ENCODE peak calls at places on chromosomes 16 and 17, in six cellular contexts. J, W, R, N, I and D are unnamed samples.

GRCh38 chr17:3812771-3813170 is 11.8 kb upstream of the ITGAE start:
- DNase-seq in J (no peak), W (peak; percentile 89), R (no peak), N (no peak), I (no peak), D (no peak)

GRCh38 chr16:89442990-89443726 is 47.2 kb downstream of the ANKRD11 start:
- DNase-seq in J (peak; percentile 69), W (peak; percentile 94), R (no peak), N (no peak), I (peak; percentile 40), D (peak; percentile 59)

GRCh38 chr16:1581804-1582203 is 30.1 kb downstream of the IFT140 start:
- DNase-seq in J (no peak), W (no peak), R (no peak), N (no peak), I (no peak), D (no peak)

GRCh38 chr17:51000835-51001638 is 119.6 kb downstream of the SPAG9 start:
- DNase-seq in J (peak; percentile 77), W (peak; percentile 6), R (peak; percentile 57), N (peak; percentile 56), I (peak; percentile 31), D (peak; percentile 53)

GRCh38 chr17:2986925-2987324 is 76.5 kb downstream of the OR1D5 start:
- DNase-seq in J (no peak), W (no peak), R (no peak), N (no peak), I (no peak), D (no peak)

GRCh38 chr17:7019839-7020519 is 2.9 kb upstream of the BCL6B start:
- DNase-seq in J (peak; percentile 61), W (peak; percentile 28), R (no peak), N (no peak), I (peak; percentile 72), D (no peak)

GRCh38 chr16:3094289-3095027 is 4.6 kb downstream of the ZSCAN10 start:
- DNase-seq in J (peak; percentile 22), W (peak; percentile 24), R (peak; percentile 61), N (peak; percentile 78), I (no peak), D (peak; percentile 17)

GRCh38 chr16:87762071-87762571 is 3.7 kb downstream of the KLHDC4 start:
- DNase-seq in J (no peak), W (no peak), R (no peak), N (no peak), I (no peak), D (no peak)

GRCh38 chr17:76309461-76309860 is 1.4 kb upstream of the QRICH2 start:
- DNase-seq in J (no peak), W (no peak), R (no peak), N (no peak), I (no peak), D (no peak)

GRCh38 chr17:80260791-80261158 is at the start of gene RNF213:
- DNase-seq in J (peak; percentile 25), W (no peak), R (peak; percentile 57), N (peak; percentile 89), I (peak; percentile 57), D (peak; percentile 16)

GRCh38 chr16:67676939-67677338 is 10.3 kb downstream of the C16orf86 start:
- DNase-seq in J (no peak), W (no peak), R (no peak), N (no peak), I (no peak), D (no peak)